ENCODE peak calls at places on chromosomes 16 and 17, in five cellular contexts. One of them, this sample, is unnamed.

GRCh38 chr17:41681776-41682175 is 6.9 kb upstream of the EIF1 start:
- DNase-seq in lower lobe of right lung: no peak
- DNase-seq in GM23248: no peak
- DNase-seq in endodermal cell: peak; percentile 39
- DNase-seq in substantia nigra: no peak
- DNase-seq in this sample: no peak

GRCh38 chr16:1428511-1428910 is 2.4 kb upstream of the PERCC1 start:
- DNase-seq in GM23248: peak; percentile 40
- DNase-seq in substantia nigra: peak; percentile 6
- DNase-seq in lower lobe of right lung: no peak
- DNase-seq in endodermal cell: peak; percentile 85
- DNase-seq in this sample: no peak

GRCh38 chr16:87418644-87419043 is 26.5 kb downstream of the MAP1LC3B start:
- DNase-seq in endodermal cell: no peak
- DNase-seq in GM23248: no peak
- DNase-seq in substantia nigra: no peak
- DNase-seq in lower lobe of right lung: no peak
- DNase-seq in this sample: no peak

GRCh38 chr17:10812674-10813073 is 8.8 kb upstream of the TMEM238L start:
- DNase-seq in lower lobe of right lung: no peak
- DNase-seq in endodermal cell: no peak
- DNase-seq in substantia nigra: no peak
- DNase-seq in GM23248: no peak
- DNase-seq in this sample: no peak

GRCh38 chr17:28085766-28086165 is 43.3 kb downstream of the NLK start:
- DNase-seq in GM23248: no peak
- DNase-seq in substantia nigra: no peak
- DNase-seq in endodermal cell: no peak
- DNase-seq in lower lobe of right lung: no peak
- DNase-seq in this sample: no peak

GRCh38 chr16:68257906-68258800 is 6.2 kb upstream of the SLC7A6 start:
- DNase-seq in lower lobe of right lung: peak; percentile 70
- DNase-seq in substantia nigra: no peak
- DNase-seq in GM23248: peak; percentile 82
- DNase-seq in endodermal cell: no peak
- DNase-seq in this sample: no peak

GRCh38 chr16:85055503-85056210 is 28.1 kb downstream of the KIAA0513 start:
- DNase-seq in endodermal cell: no peak
- DNase-seq in substantia nigra: no peak
- DNase-seq in GM23248: peak; percentile 73
- DNase-seq in lower lobe of right lung: peak; percentile 79
- DNase-seq in this sample: peak; percentile 31

GRCh38 chr17:80452173-80452915 is 24.1 kb downstream of the NPTX1 start:
- DNase-seq in lower lobe of right lung: no peak
- DNase-seq in substantia nigra: no peak
- DNase-seq in endodermal cell: no peak
- DNase-seq in GM23248: peak; percentile 21
- DNase-seq in this sample: no peak

GRCh38 chr17:65055708-65056638 is 567 bp downstream of the GNA13 start:
- DNase-seq in lower lobe of right lung: peak; percentile 80
- DNase-seq in GM23248: peak; percentile 74
- DNase-seq in endodermal cell: peak; percentile 84
- DNase-seq in substantia nigra: peak; percentile 70
- DNase-seq in this sample: peak; percentile 74

GRCh38 chr16:7339700-7340099 is 7.1 kb downstream of the RBFOX1 start:
- DNase-seq in endodermal cell: no peak
- DNase-seq in GM23248: no peak
- DNase-seq in substantia nigra: no peak
- DNase-seq in lower lobe of right lung: no peak
- DNase-seq in this sample: no peak

GRCh38 chr17:7859028-7859427 is 1.2 kb downstream of the CYB5D1 start:
- DNase-seq in GM23248: no peak
- DNase-seq in endodermal cell: no peak
- DNase-seq in substantia nigra: no peak
- DNase-seq in lower lobe of right lung: no peak
- DNase-seq in this sample: no peak

GRCh38 chr17:37276475-37276874 is 99.3 kb upstream of the C17orf78 start:
- DNase-seq in lower lobe of right lung: no peak
- DNase-seq in GM23248: no peak
- DNase-seq in substantia nigra: no peak
- DNase-seq in endodermal cell: no peak
- DNase-seq in this sample: no peak

GRCh38 chr17:78241277-78242023 is 10.0 kb downstream of the TMEM235 start:
- DNase-seq in endodermal cell: peak; percentile 87
- DNase-seq in substantia nigra: peak; percentile 83
- DNase-seq in GM23248: peak; percentile 43
- DNase-seq in lower lobe of right lung: no peak
- DNase-seq in this sample: peak; percentile 76

GRCh38 chr17:78239489-78239931 is 8.1 kb downstream of the TMEM235 start:
- DNase-seq in GM23248: no peak
- DNase-seq in substantia nigra: no peak
- DNase-seq in endodermal cell: peak; percentile 59
- DNase-seq in lower lobe of right lung: no peak
- DNase-seq in this sample: no peak

GRCh38 chr17:78240012-78240655 is 8.7 kb downstream of the TMEM235 start:
- DNase-seq in GM23248: no peak
- DNase-seq in endodermal cell: peak; percentile 49
- DNase-seq in lower lobe of right lung: no peak
- DNase-seq in substantia nigra: no peak
- DNase-seq in this sample: no peak

GRCh38 chr17:78242024-78242742 is 10.8 kb downstream of the TMEM235 start:
- DNase-seq in lower lobe of right lung: no peak
- DNase-seq in substantia nigra: no peak
- DNase-seq in endodermal cell: peak; percentile 49
- DNase-seq in GM23248: peak; percentile 23
- DNase-seq in this sample: no peak

GRCh38 chr17:78240839-78241238 is 9.4 kb downstream of the TMEM235 start:
- DNase-seq in GM23248: no peak
- DNase-seq in substantia nigra: no peak
- DNase-seq in endodermal cell: no peak
- DNase-seq in lower lobe of right lung: no peak
- DNase-seq in this sample: no peak
- H3K27ac ChIP-seq in GM23248: no peak overlapping the region
- H3K27ac ChIP-seq in substantia nigra: peak overlapping the region; percentile 99
- H3K27ac ChIP-seq in endodermal cell: no peak overlapping the region
- H3K27ac ChIP-seq in lower lobe of right lung: no peak overlapping the region
- H3K27ac ChIP-seq in this sample: peak overlapping the region; percentile 100

DNA sequence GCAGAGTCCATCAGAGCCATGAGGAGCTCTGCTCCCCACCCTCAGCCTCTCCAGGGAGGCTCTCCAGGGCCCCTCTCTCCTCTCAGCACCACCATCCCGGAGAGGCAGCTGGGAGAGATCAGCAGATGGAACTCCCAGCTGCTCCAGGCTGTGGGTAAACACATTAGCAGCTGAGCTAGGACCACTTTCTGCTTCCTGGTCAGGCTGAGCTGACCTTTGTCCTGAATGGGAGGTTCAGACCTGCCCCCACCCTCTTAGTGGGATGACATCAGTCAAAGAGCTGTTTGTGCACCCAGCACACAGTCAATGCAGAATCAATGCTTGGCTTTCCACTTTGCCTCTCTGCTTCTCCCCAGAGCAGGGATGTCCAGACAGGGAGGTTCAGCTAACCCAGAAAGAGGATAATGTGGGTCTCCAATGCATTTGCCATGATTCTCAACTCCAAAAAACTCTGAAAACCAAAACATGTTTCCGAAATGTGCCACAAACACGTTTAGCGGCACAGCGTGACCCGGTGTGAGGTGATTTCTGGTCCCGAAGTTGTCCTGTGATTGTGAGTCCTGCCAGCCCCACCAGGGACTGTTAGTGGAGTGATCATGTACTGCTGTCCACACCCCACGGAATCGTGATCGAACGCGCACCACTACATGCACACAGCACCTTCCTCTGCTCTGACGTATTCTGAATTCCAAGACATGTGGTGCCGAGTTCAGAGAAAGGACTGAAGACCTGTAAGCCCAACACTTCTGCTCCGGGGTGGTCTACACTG is 6.7 kb downstream of the GPR142 start:
- DNase-seq in endodermal cell: no peak
- DNase-seq in substantia nigra: peak; percentile 77
- DNase-seq in lower lobe of right lung: no peak
- DNase-seq in GM23248: no peak
- DNase-seq in this sample: peak; percentile 53
- H3K27ac ChIP-seq in endodermal cell: no peak overlapping the region
- H3K27ac ChIP-seq in substantia nigra: peak overlapping the region; percentile 95
- H3K27ac ChIP-seq in lower lobe of right lung: no peak overlapping the region
- H3K27ac ChIP-seq in GM23248: no peak overlapping the region
- H3K27ac ChIP-seq in this sample: peak overlapping the region; percentile 98

DNA sequence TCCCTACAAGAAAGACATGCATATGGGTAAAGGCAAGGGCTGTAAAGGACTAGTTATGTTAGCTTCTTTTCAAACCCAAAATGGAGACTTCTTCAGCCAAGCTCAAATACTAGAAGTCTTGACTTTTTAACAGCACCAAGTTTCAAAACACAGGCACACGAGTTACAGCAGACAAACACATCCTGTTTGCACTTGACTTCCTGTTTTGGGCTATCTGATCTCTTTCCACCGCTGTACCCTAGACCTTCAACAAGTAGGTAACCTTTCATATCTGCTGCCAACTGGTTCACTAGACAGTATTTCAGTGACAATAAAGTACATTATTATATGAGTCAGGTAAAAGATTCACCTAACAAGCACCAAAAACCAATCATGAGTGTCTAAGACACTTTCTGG is 12.3 kb downstream of the RFFL start:
- DNase-seq in substantia nigra: no peak
- DNase-seq in endodermal cell: no peak
- DNase-seq in GM23248: no peak
- DNase-seq in lower lobe of right lung: no peak
- DNase-seq in this sample: no peak
- H3K27ac ChIP-seq in substantia nigra: peak overlapping the region; percentile 26
- H3K27ac ChIP-seq in endodermal cell: no peak overlapping the region
- H3K27ac ChIP-seq in GM23248: no peak overlapping the region
- H3K27ac ChIP-seq in lower lobe of right lung: peak overlapping the region; percentile 75
- H3K27ac ChIP-seq in this sample: peak overlapping the region; percentile 63

GRCh38 chr17:33120103-33120502 is 128.5 kb downstream of the SPACA3 start:
- DNase-seq in lower lobe of right lung: no peak
- DNase-seq in substantia nigra: no peak
- DNase-seq in GM23248: no peak
- DNase-seq in endodermal cell: no peak
- DNase-seq in this sample: no peak
- H3K27ac ChIP-seq in lower lobe of right lung: no peak overlapping the region
- H3K27ac ChIP-seq in substantia nigra: no peak overlapping the region
- H3K27ac ChIP-seq in GM23248: no peak overlapping the region
- H3K27ac ChIP-seq in endodermal cell: no peak overlapping the region
- H3K27ac ChIP-seq in this sample: no peak overlapping the region

GRCh38 chr17:31052187-31052889 is 42.4 kb upstream of the NF1 start:
- DNase-seq in lower lobe of right lung: no peak
- DNase-seq in GM23248: peak; percentile 97
- DNase-seq in endodermal cell: peak; percentile 48
- DNase-seq in substantia nigra: no peak
- DNase-seq in this sample: no peak
- H3K27ac ChIP-seq in lower lobe of right lung: no peak overlapping the region
- H3K27ac ChIP-seq in GM23248: peak overlapping the region; percentile 92
- H3K27ac ChIP-seq in endodermal cell: no peak overlapping the region
- H3K27ac ChIP-seq in substantia nigra: no peak overlapping the region
- H3K27ac ChIP-seq in this sample: no peak overlapping the region

GRCh38 chr16:56851671-56852400 is 13.2 kb upstream of the SLC12A3 start:
- DNase-seq in lower lobe of right lung: no peak
- DNase-seq in substantia nigra: no peak
- DNase-seq in endodermal cell: peak; percentile 84
- DNase-seq in GM23248: peak; percentile 60
- DNase-seq in this sample: no peak

GRCh38 chr16:56848955-56849689 is 15.9 kb upstream of the SLC12A3 start:
- DNase-seq in substantia nigra: no peak
- DNase-seq in GM23248: peak; percentile 94
- DNase-seq in endodermal cell: no peak
- DNase-seq in lower lobe of right lung: no peak
- DNase-seq in this sample: no peak

GRCh38 chr16:56849690-56850680 is 15.0 kb upstream of the SLC12A3 start:
- DNase-seq in GM23248: no peak
- DNase-seq in endodermal cell: no peak
- DNase-seq in lower lobe of right lung: no peak
- DNase-seq in substantia nigra: no peak
- DNase-seq in this sample: peak; percentile 75

GRCh38 chr16:56847173-56847948 is 17.6 kb upstream of the SLC12A3 start:
- DNase-seq in endodermal cell: no peak
- DNase-seq in GM23248: peak; percentile 44
- DNase-seq in lower lobe of right lung: no peak
- DNase-seq in substantia nigra: no peak
- DNase-seq in this sample: no peak

GRCh38 chr16:56848056-56848936 is 16.7 kb upstream of the SLC12A3 start:
- DNase-seq in endodermal cell: no peak
- DNase-seq in lower lobe of right lung: no peak
- DNase-seq in GM23248: peak; percentile 83
- DNase-seq in substantia nigra: no peak
- DNase-seq in this sample: no peak
- H3K27ac ChIP-seq in endodermal cell: no peak overlapping the region
- H3K27ac ChIP-seq in lower lobe of right lung: peak overlapping the region; percentile 59
- H3K27ac ChIP-seq in GM23248: peak overlapping the region; percentile 48
- H3K27ac ChIP-seq in substantia nigra: no peak overlapping the region
- H3K27ac ChIP-seq in this sample: peak overlapping the region; percentile 77